ENCODE peak calls at places on chromosome 7, in eight cellular contexts. One of them, this sample, is unnamed.
A peak's percentile ranks its signal among the peaks of the same experiment; 100 is the strongest.

GRCh38 chr7:28406192-28406591 is 6.1 kb upstream of the CREB5 start:
- DNase-seq in astrocyte of the spinal cord: no peak
- DNase-seq in iris pigment epithelial cell: no peak
- DNase-seq in NCI-H1105: no peak
- DNase-seq in epithelial cell of esophagus: no peak
- DNase-seq in left ventricle myocardium inferior: no peak
- DNase-seq in progenitor cell of endocrine pancreas: no peak
- DNase-seq in type B pancreatic cell: no peak
- DNase-seq in this sample: no peak

GRCh38 chr7:99380032-99380822 is 5.7 kb downstream of the ARPC1B start:
- DNase-seq in astrocyte of the spinal cord: peak; percentile 22
- DNase-seq in iris pigment epithelial cell: peak; percentile 68
- DNase-seq in NCI-H1105: no peak
- DNase-seq in epithelial cell of esophagus: peak; percentile 50
- DNase-seq in left ventricle myocardium inferior: no peak
- DNase-seq in progenitor cell of endocrine pancreas: no peak
- DNase-seq in type B pancreatic cell: no peak
- DNase-seq in this sample: peak; percentile 88

GRCh38 chr7:1368682-1369571 is 90.3 kb downstream of the MICALL2 start:
- DNase-seq in astrocyte of the spinal cord: no peak
- DNase-seq in iris pigment epithelial cell: no peak
- DNase-seq in NCI-H1105: peak; percentile 87
- DNase-seq in epithelial cell of esophagus: no peak
- DNase-seq in left ventricle myocardium inferior: no peak
- DNase-seq in progenitor cell of endocrine pancreas: peak; percentile 39
- DNase-seq in type B pancreatic cell: no peak
- DNase-seq in this sample: no peak

GRCh38 chr7:41581041-41581440 is 121.8 kb downstream of the INHBA start:
- DNase-seq in astrocyte of the spinal cord: no peak
- DNase-seq in iris pigment epithelial cell: no peak
- DNase-seq in NCI-H1105: no peak
- DNase-seq in epithelial cell of esophagus: no peak
- DNase-seq in left ventricle myocardium inferior: no peak
- DNase-seq in progenitor cell of endocrine pancreas: no peak
- DNase-seq in type B pancreatic cell: no peak
- DNase-seq in this sample: no peak

GRCh38 chr7:123216825-123217224 is 17.1 kb upstream of the SLC13A1 start:
- DNase-seq in astrocyte of the spinal cord: no peak
- DNase-seq in iris pigment epithelial cell: no peak
- DNase-seq in NCI-H1105: no peak
- DNase-seq in epithelial cell of esophagus: no peak
- DNase-seq in left ventricle myocardium inferior: no peak
- DNase-seq in progenitor cell of endocrine pancreas: no peak
- DNase-seq in type B pancreatic cell: no peak
- DNase-seq in this sample: no peak

GRCh38 chr7:28266377-28266776 is 85.8 kb upstream of the JAZF1 start:
- DNase-seq in astrocyte of the spinal cord: peak; percentile 3
- DNase-seq in iris pigment epithelial cell: peak; percentile 11
- DNase-seq in NCI-H1105: no peak
- DNase-seq in epithelial cell of esophagus: no peak
- DNase-seq in left ventricle myocardium inferior: no peak
- DNase-seq in progenitor cell of endocrine pancreas: no peak
- DNase-seq in type B pancreatic cell: no peak
- DNase-seq in this sample: no peak

GRCh38 chr7:94195813-94196212 is 191.7 kb upstream of the BET1 start:
- DNase-seq in astrocyte of the spinal cord: no peak
- DNase-seq in iris pigment epithelial cell: peak; percentile 15
- DNase-seq in NCI-H1105: no peak
- DNase-seq in epithelial cell of esophagus: no peak
- DNase-seq in left ventricle myocardium inferior: no peak
- DNase-seq in progenitor cell of endocrine pancreas: no peak
- DNase-seq in type B pancreatic cell: no peak
- DNase-seq in this sample: no peak

GRCh38 chr7:157273208-157274202 is 63.3 kb upstream of the DNAJB6 start:
- DNase-seq in astrocyte of the spinal cord: peak; percentile 75
- DNase-seq in iris pigment epithelial cell: peak; percentile 77
- DNase-seq in NCI-H1105: peak; percentile 23
- DNase-seq in epithelial cell of esophagus: peak; percentile 70
- DNase-seq in left ventricle myocardium inferior: peak; percentile 62
- DNase-seq in progenitor cell of endocrine pancreas: peak; percentile 61
- DNase-seq in type B pancreatic cell: no peak
- DNase-seq in this sample: peak; percentile 65

GRCh38 chr7:25311346-25311745 is 83.1 kb upstream of the NPVF start:
- DNase-seq in astrocyte of the spinal cord: no peak
- DNase-seq in iris pigment epithelial cell: no peak
- DNase-seq in NCI-H1105: no peak
- DNase-seq in epithelial cell of esophagus: peak; percentile 85
- DNase-seq in left ventricle myocardium inferior: no peak
- DNase-seq in progenitor cell of endocrine pancreas: no peak
- DNase-seq in type B pancreatic cell: no peak
- DNase-seq in this sample: no peak

GRCh38 chr7:136009488-136010079 is 32.4 kb upstream of the MTPN start:
- DNase-seq in astrocyte of the spinal cord: peak; percentile 60
- DNase-seq in iris pigment epithelial cell: peak; percentile 42
- DNase-seq in NCI-H1105: peak; percentile 54
- DNase-seq in epithelial cell of esophagus: peak; percentile 60
- DNase-seq in left ventricle myocardium inferior: no peak
- DNase-seq in progenitor cell of endocrine pancreas: no peak
- DNase-seq in type B pancreatic cell: no peak
- DNase-seq in this sample: no peak

GRCh38 chr7:6651866-6652445 is 14.8 kb downstream of the ZNF316 start:
- DNase-seq in astrocyte of the spinal cord: no peak
- DNase-seq in iris pigment epithelial cell: no peak
- DNase-seq in NCI-H1105: no peak
- DNase-seq in epithelial cell of esophagus: no peak
- DNase-seq in left ventricle myocardium inferior: no peak
- DNase-seq in progenitor cell of endocrine pancreas: no peak
- DNase-seq in type B pancreatic cell: no peak
- DNase-seq in this sample: peak; percentile 36

GRCh38 chr7:29866490-29866930 is 60.2 kb downstream of the WIPF3 start:
- DNase-seq in astrocyte of the spinal cord: peak; percentile 55
- DNase-seq in iris pigment epithelial cell: peak; percentile 67
- DNase-seq in NCI-H1105: no peak
- DNase-seq in epithelial cell of esophagus: no peak
- DNase-seq in left ventricle myocardium inferior: peak; percentile 29
- DNase-seq in progenitor cell of endocrine pancreas: no peak
- DNase-seq in type B pancreatic cell: no peak
- DNase-seq in this sample: no peak

GRCh38 chr7:37009282-37009681 is 285.0 kb upstream of the AOAH start:
- DNase-seq in astrocyte of the spinal cord: no peak
- DNase-seq in iris pigment epithelial cell: no peak
- DNase-seq in NCI-H1105: no peak
- DNase-seq in epithelial cell of esophagus: no peak
- DNase-seq in left ventricle myocardium inferior: no peak
- DNase-seq in progenitor cell of endocrine pancreas: no peak
- DNase-seq in type B pancreatic cell: no peak
- DNase-seq in this sample: no peak